ENCODE peak calls at places on chromosomes 12 and 14, in seven cellular contexts. One of them, this sample, is unnamed.
A peak's percentile ranks its signal among the peaks of the same experiment; 100 is the strongest.

GRCh38 chr12:133129368-133130037 is 571 bp downstream of the ZNF891 start:
- DNase-seq in right cardiac atrium: peak; percentile 53
- DNase-seq in germinal center: no peak
- DNase-seq in psoas muscle: no peak
- DNase-seq in substantia nigra: no peak
- DNase-seq in stimulated activated CD4-positive, alpha-beta T cell treated with anti-CD3 and anti-CD28 coated beads, Interleukin-12 subunit alpha, Interleukin-12 subunit beta, amount 100 ng/mL, for 48 hours: no peak
- DNase-seq in thoracic aorta: no peak
- DNase-seq in this sample: no peak

GRCh38 chr12:94792690-94793089 is 142.3 kb upstream of the TMCC3 start:
- DNase-seq in stimulated activated CD4-positive, alpha-beta T cell treated with anti-CD3 and anti-CD28 coated beads, Interleukin-12 subunit alpha, Interleukin-12 subunit beta, amount 100 ng/mL, for 48 hours: no peak
- DNase-seq in right cardiac atrium: peak; percentile 68
- DNase-seq in thoracic aorta: no peak
- DNase-seq in psoas muscle: peak; percentile 57
- DNase-seq in germinal center: no peak
- DNase-seq in substantia nigra: no peak
- DNase-seq in this sample: no peak

GRCh38 chr12:71439613-71440392 is at the start of gene LGR5:
- DNase-seq in right cardiac atrium: peak; percentile 71
- DNase-seq in stimulated activated CD4-positive, alpha-beta T cell treated with anti-CD3 and anti-CD28 coated beads, Interleukin-12 subunit alpha, Interleukin-12 subunit beta, amount 100 ng/mL, for 48 hours: no peak
- DNase-seq in substantia nigra: peak; percentile 77
- DNase-seq in germinal center: peak; percentile 16
- DNase-seq in thoracic aorta: no peak
- DNase-seq in psoas muscle: peak; percentile 69
- DNase-seq in this sample: peak; percentile 90

GRCh38 chr14:91919814-91920213 is 27.7 kb downstream of the FBLN5 start:
- DNase-seq in substantia nigra: no peak
- DNase-seq in psoas muscle: peak; percentile 76
- DNase-seq in germinal center: no peak
- DNase-seq in thoracic aorta: no peak
- DNase-seq in right cardiac atrium: peak; percentile 81
- DNase-seq in stimulated activated CD4-positive, alpha-beta T cell treated with anti-CD3 and anti-CD28 coated beads, Interleukin-12 subunit alpha, Interleukin-12 subunit beta, amount 100 ng/mL, for 48 hours: no peak
- DNase-seq in this sample: no peak

GRCh38 chr12:71071466-71072097 is 86.2 kb downstream of the TSPAN8 start:
- DNase-seq in stimulated activated CD4-positive, alpha-beta T cell treated with anti-CD3 and anti-CD28 coated beads, Interleukin-12 subunit alpha, Interleukin-12 subunit beta, amount 100 ng/mL, for 48 hours: no peak
- DNase-seq in thoracic aorta: no peak
- DNase-seq in psoas muscle: no peak
- DNase-seq in germinal center: no peak
- DNase-seq in right cardiac atrium: no peak
- DNase-seq in substantia nigra: no peak
- DNase-seq in this sample: no peak

GRCh38 chr14:101122855-101123129 is 219.3 kb upstream of the RTL1 start:
- DNase-seq in right cardiac atrium: no peak
- DNase-seq in psoas muscle: no peak
- DNase-seq in substantia nigra: no peak
- DNase-seq in stimulated activated CD4-positive, alpha-beta T cell treated with anti-CD3 and anti-CD28 coated beads, Interleukin-12 subunit alpha, Interleukin-12 subunit beta, amount 100 ng/mL, for 48 hours: no peak
- DNase-seq in thoracic aorta: no peak
- DNase-seq in germinal center: no peak
- DNase-seq in this sample: no peak

GRCh38 chr12:120438495-120439198 is 734 bp downstream of the COX6A1 start:
- DNase-seq in stimulated activated CD4-positive, alpha-beta T cell treated with anti-CD3 and anti-CD28 coated beads, Interleukin-12 subunit alpha, Interleukin-12 subunit beta, amount 100 ng/mL, for 48 hours: no peak
- DNase-seq in thoracic aorta: no peak
- DNase-seq in substantia nigra: no peak
- DNase-seq in psoas muscle: no peak
- DNase-seq in germinal center: no peak
- DNase-seq in right cardiac atrium: no peak
- DNase-seq in this sample: no peak

GRCh38 chr12:55818140-55818728 is 393 bp downstream of the ORMDL2 start:
- DNase-seq in stimulated activated CD4-positive, alpha-beta T cell treated with anti-CD3 and anti-CD28 coated beads, Interleukin-12 subunit alpha, Interleukin-12 subunit beta, amount 100 ng/mL, for 48 hours: no peak
- DNase-seq in thoracic aorta: no peak
- DNase-seq in substantia nigra: no peak
- DNase-seq in right cardiac atrium: no peak
- DNase-seq in germinal center: peak; percentile 81
- DNase-seq in psoas muscle: no peak
- DNase-seq in this sample: no peak

GRCh38 chr12:50971946-50972345 is 19.6 kb downstream of the HIGD1C start:
- DNase-seq in psoas muscle: no peak
- DNase-seq in germinal center: no peak
- DNase-seq in thoracic aorta: no peak
- DNase-seq in substantia nigra: no peak
- DNase-seq in stimulated activated CD4-positive, alpha-beta T cell treated with anti-CD3 and anti-CD28 coated beads, Interleukin-12 subunit alpha, Interleukin-12 subunit beta, amount 100 ng/mL, for 48 hours: no peak
- DNase-seq in right cardiac atrium: no peak
- DNase-seq in this sample: no peak

GRCh38 chr12:121515615-121516014 is 65.2 kb downstream of the KDM2B start:
- DNase-seq in right cardiac atrium: no peak
- DNase-seq in germinal center: no peak
- DNase-seq in stimulated activated CD4-positive, alpha-beta T cell treated with anti-CD3 and anti-CD28 coated beads, Interleukin-12 subunit alpha, Interleukin-12 subunit beta, amount 100 ng/mL, for 48 hours: no peak
- DNase-seq in psoas muscle: no peak
- DNase-seq in substantia nigra: no peak
- DNase-seq in thoracic aorta: no peak
- DNase-seq in this sample: no peak

GRCh38 chr14:23307687-23308644 is 1.3 kb downstream of the BCL2L2 start:
- DNase-seq in right cardiac atrium: no peak
- DNase-seq in psoas muscle: no peak
- DNase-seq in thoracic aorta: no peak
- DNase-seq in substantia nigra: no peak
- DNase-seq in germinal center: no peak
- DNase-seq in stimulated activated CD4-positive, alpha-beta T cell treated with anti-CD3 and anti-CD28 coated beads, Interleukin-12 subunit alpha, Interleukin-12 subunit beta, amount 100 ng/mL, for 48 hours: no peak
- DNase-seq in this sample: no peak

GRCh38 chr12:12212769-12213168 is 54.1 kb downstream of the LRP6 start:
- DNase-seq in thoracic aorta: no peak
- DNase-seq in right cardiac atrium: no peak
- DNase-seq in germinal center: no peak
- DNase-seq in psoas muscle: no peak
- DNase-seq in stimulated activated CD4-positive, alpha-beta T cell treated with anti-CD3 and anti-CD28 coated beads, Interleukin-12 subunit alpha, Interleukin-12 subunit beta, amount 100 ng/mL, for 48 hours: no peak
- DNase-seq in substantia nigra: no peak
- DNase-seq in this sample: no peak

GRCh38 chr12:19946549-19946948 is 421.8 kb upstream of the PDE3A start:
- DNase-seq in germinal center: no peak
- DNase-seq in substantia nigra: no peak
- DNase-seq in stimulated activated CD4-positive, alpha-beta T cell treated with anti-CD3 and anti-CD28 coated beads, Interleukin-12 subunit alpha, Interleukin-12 subunit beta, amount 100 ng/mL, for 48 hours: no peak
- DNase-seq in thoracic aorta: peak; percentile 16
- DNase-seq in right cardiac atrium: no peak
- DNase-seq in psoas muscle: no peak
- DNase-seq in this sample: no peak

GRCh38 chr12:38921025-38921677 is 15.8 kb upstream of the CPNE8 start:
- DNase-seq in right cardiac atrium: no peak
- DNase-seq in germinal center: no peak
- DNase-seq in thoracic aorta: no peak
- DNase-seq in psoas muscle: no peak
- DNase-seq in substantia nigra: no peak
- DNase-seq in stimulated activated CD4-positive, alpha-beta T cell treated with anti-CD3 and anti-CD28 coated beads, Interleukin-12 subunit alpha, Interleukin-12 subunit beta, amount 100 ng/mL, for 48 hours: no peak
- DNase-seq in this sample: no peak

GRCh38 chr12:67650528-67651379 is 2.2 kb downstream of the DYRK2 start:
- DNase-seq in germinal center: peak; percentile 24
- DNase-seq in psoas muscle: no peak
- DNase-seq in substantia nigra: no peak
- DNase-seq in stimulated activated CD4-positive, alpha-beta T cell treated with anti-CD3 and anti-CD28 coated beads, Interleukin-12 subunit alpha, Interleukin-12 subunit beta, amount 100 ng/mL, for 48 hours: no peak
- DNase-seq in right cardiac atrium: peak; percentile 57
- DNase-seq in thoracic aorta: no peak
- DNase-seq in this sample: no peak

GRCh38 chr12:64268409-64268808 is 46.3 kb upstream of the KICS2 start:
- DNase-seq in germinal center: no peak
- DNase-seq in psoas muscle: no peak
- DNase-seq in stimulated activated CD4-positive, alpha-beta T cell treated with anti-CD3 and anti-CD28 coated beads, Interleukin-12 subunit alpha, Interleukin-12 subunit beta, amount 100 ng/mL, for 48 hours: no peak
- DNase-seq in substantia nigra: no peak
- DNase-seq in right cardiac atrium: no peak
- DNase-seq in thoracic aorta: no peak
- DNase-seq in this sample: no peak

GRCh38 chr12:108323581-108323980 is 15.5 kb downstream of the CMKLR1 start:
- DNase-seq in psoas muscle: no peak
- DNase-seq in thoracic aorta: no peak
- DNase-seq in germinal center: no peak
- DNase-seq in stimulated activated CD4-positive, alpha-beta T cell treated with anti-CD3 and anti-CD28 coated beads, Interleukin-12 subunit alpha, Interleukin-12 subunit beta, amount 100 ng/mL, for 48 hours: no peak
- DNase-seq in right cardiac atrium: no peak
- DNase-seq in substantia nigra: no peak
- DNase-seq in this sample: no peak

GRCh38 chr14:100304825-100305445 is 1.3 kb downstream of the SLC25A29 start:
- DNase-seq in stimulated activated CD4-positive, alpha-beta T cell treated with anti-CD3 and anti-CD28 coated beads, Interleukin-12 subunit alpha, Interleukin-12 subunit beta, amount 100 ng/mL, for 48 hours: no peak
- DNase-seq in substantia nigra: peak; percentile 46
- DNase-seq in germinal center: no peak
- DNase-seq in thoracic aorta: no peak
- DNase-seq in right cardiac atrium: peak; percentile 88
- DNase-seq in psoas muscle: no peak
- DNase-seq in this sample: peak; percentile 56

GRCh38 chr14:36516719-36517241 is 3.3 kb downstream of the NKX2-1 start:
- DNase-seq in stimulated activated CD4-positive, alpha-beta T cell treated with anti-CD3 and anti-CD28 coated beads, Interleukin-12 subunit alpha, Interleukin-12 subunit beta, amount 100 ng/mL, for 48 hours: no peak
- DNase-seq in psoas muscle: no peak
- DNase-seq in substantia nigra: no peak
- DNase-seq in right cardiac atrium: no peak
- DNase-seq in thoracic aorta: no peak
- DNase-seq in germinal center: no peak
- DNase-seq in this sample: no peak

GRCh38 chr14:71363961-71364360 is 456.7 kb downstream of the PCNX1 start:
- DNase-seq in stimulated activated CD4-positive, alpha-beta T cell treated with anti-CD3 and anti-CD28 coated beads, Interleukin-12 subunit alpha, Interleukin-12 subunit beta, amount 100 ng/mL, for 48 hours: no peak
- DNase-seq in substantia nigra: no peak
- DNase-seq in germinal center: no peak
- DNase-seq in psoas muscle: no peak
- DNase-seq in right cardiac atrium: no peak
- DNase-seq in thoracic aorta: no peak
- DNase-seq in this sample: no peak

GRCh38 chr12:89185889-89186288 is 166.4 kb downstream of the DUSP6 start:
- DNase-seq in germinal center: no peak
- DNase-seq in substantia nigra: no peak
- DNase-seq in right cardiac atrium: no peak
- DNase-seq in thoracic aorta: no peak
- DNase-seq in psoas muscle: no peak
- DNase-seq in stimulated activated CD4-positive, alpha-beta T cell treated with anti-CD3 and anti-CD28 coated beads, Interleukin-12 subunit alpha, Interleukin-12 subunit beta, amount 100 ng/mL, for 48 hours: no peak
- DNase-seq in this sample: no peak

GRCh38 chr12:132202929-132203721 is 58.9 kb downstream of the NOC4L start:
- DNase-seq in germinal center: no peak
- DNase-seq in right cardiac atrium: peak; percentile 51
- DNase-seq in psoas muscle: no peak
- DNase-seq in substantia nigra: no peak
- DNase-seq in thoracic aorta: no peak
- DNase-seq in stimulated activated CD4-positive, alpha-beta T cell treated with anti-CD3 and anti-CD28 coated beads, Interleukin-12 subunit alpha, Interleukin-12 subunit beta, amount 100 ng/mL, for 48 hours: no peak
- DNase-seq in this sample: no peak

GRCh38 chr12:111993290-111994150 is 19.4 kb downstream of the TMEM116 start:
- DNase-seq in psoas muscle: no peak
- DNase-seq in germinal center: no peak
- DNase-seq in stimulated activated CD4-positive, alpha-beta T cell treated with anti-CD3 and anti-CD28 coated beads, Interleukin-12 subunit alpha, Interleukin-12 subunit beta, amount 100 ng/mL, for 48 hours: no peak
- DNase-seq in substantia nigra: no peak
- DNase-seq in thoracic aorta: no peak
- DNase-seq in right cardiac atrium: no peak
- DNase-seq in this sample: no peak

GRCh38 chr12:92566448-92567040 is 136.2 kb upstream of the PLEKHG7 start:
- DNase-seq in substantia nigra: no peak
- DNase-seq in stimulated activated CD4-positive, alpha-beta T cell treated with anti-CD3 and anti-CD28 coated beads, Interleukin-12 subunit alpha, Interleukin-12 subunit beta, amount 100 ng/mL, for 48 hours: no peak
- DNase-seq in germinal center: no peak
- DNase-seq in right cardiac atrium: no peak
- DNase-seq in psoas muscle: no peak
- DNase-seq in thoracic aorta: no peak
- DNase-seq in this sample: no peak

GRCh38 chr14:104147346-104148125 is 9.1 kb downstream of the KIF26A start:
- DNase-seq in substantia nigra: no peak
- DNase-seq in thoracic aorta: no peak
- DNase-seq in germinal center: no peak
- DNase-seq in stimulated activated CD4-positive, alpha-beta T cell treated with anti-CD3 and anti-CD28 coated beads, Interleukin-12 subunit alpha, Interleukin-12 subunit beta, amount 100 ng/mL, for 48 hours: no peak
- DNase-seq in psoas muscle: peak; percentile 50
- DNase-seq in right cardiac atrium: peak; percentile 40
- DNase-seq in this sample: peak; percentile 36

GRCh38 chr12:47818007-47818376 is 1.7 kb downstream of the HDAC7 start:
- DNase-seq in germinal center: no peak
- DNase-seq in thoracic aorta: no peak
- DNase-seq in stimulated activated CD4-positive, alpha-beta T cell treated with anti-CD3 and anti-CD28 coated beads, Interleukin-12 subunit alpha, Interleukin-12 subunit beta, amount 100 ng/mL, for 48 hours: no peak
- DNase-seq in substantia nigra: no peak
- DNase-seq in right cardiac atrium: peak; percentile 36
- DNase-seq in psoas muscle: no peak
- DNase-seq in this sample: no peak

GRCh38 chr12:127400231-127400630 is 866.7 kb upstream of the TMEM132C start:
- DNase-seq in thoracic aorta: no peak
- DNase-seq in psoas muscle: no peak
- DNase-seq in stimulated activated CD4-positive, alpha-beta T cell treated with anti-CD3 and anti-CD28 coated beads, Interleukin-12 subunit alpha, Interleukin-12 subunit beta, amount 100 ng/mL, for 48 hours: no peak
- DNase-seq in germinal center: no peak
- DNase-seq in substantia nigra: no peak
- DNase-seq in right cardiac atrium: no peak
- DNase-seq in this sample: no peak

GRCh38 chr12:7583471-7583870 is 79.9 kb upstream of the CD163 start:
- DNase-seq in substantia nigra: no peak
- DNase-seq in thoracic aorta: no peak
- DNase-seq in right cardiac atrium: no peak
- DNase-seq in psoas muscle: no peak
- DNase-seq in germinal center: no peak
- DNase-seq in stimulated activated CD4-positive, alpha-beta T cell treated with anti-CD3 and anti-CD28 coated beads, Interleukin-12 subunit alpha, Interleukin-12 subunit beta, amount 100 ng/mL, for 48 hours: no peak
- DNase-seq in this sample: no peak

This sample was measured in dorsolateral prefrontal cortex.